ENCODE peak calls at places on chromosomes 1 and 21, in five cellular contexts. One of them, this sample, is unnamed.

GRCh38 chr1:65630855-65631254 is 161.8 kb upstream of the PDE4B start:
- DNase-seq in H1: no peak
- DNase-seq in Peyer's patch: no peak
- DNase-seq in brain microvascular endothelial cell: peak
- DNase-seq in CD4-positive, alpha-beta memory T cell: no peak
- DNase-seq in this sample: no peak

GRCh38 chr21:45366931-45367401 is 38.0 kb upstream of the COL18A1 start:
- DNase-seq in CD4-positive, alpha-beta memory T cell: no peak
- DNase-seq in brain microvascular endothelial cell: peak
- DNase-seq in H1: no peak
- DNase-seq in Peyer's patch: peak
- DNase-seq in this sample: no peak

GRCh38 chr1:23366598-23366997 is 3.0 kb downstream of the ZNF436 start:
- DNase-seq in Peyer's patch: no peak
- DNase-seq in CD4-positive, alpha-beta memory T cell: no peak
- DNase-seq in brain microvascular endothelial cell: no peak
- DNase-seq in H1: no peak
- DNase-seq in this sample: no peak

GRCh38 chr1:207672525-207673130 is 27.7 kb downstream of the CR1L start:
- DNase-seq in brain microvascular endothelial cell: peak
- DNase-seq in H1: peak
- DNase-seq in CD4-positive, alpha-beta memory T cell: no peak
- DNase-seq in Peyer's patch: peak
- DNase-seq in this sample: peak

GRCh38 chr1:81126989-81127571 is 673.7 kb upstream of the ADGRL2 start:
- DNase-seq in brain microvascular endothelial cell: peak
- DNase-seq in Peyer's patch: no peak
- DNase-seq in CD4-positive, alpha-beta memory T cell: no peak
- DNase-seq in H1: no peak
- DNase-seq in this sample: no peak

GRCh38 chr1:29121516-29121937 is 2.2 kb downstream of the TMEM200B start:
- DNase-seq in brain microvascular endothelial cell: no peak
- DNase-seq in CD4-positive, alpha-beta memory T cell: no peak
- DNase-seq in H1: no peak
- DNase-seq in Peyer's patch: no peak
- DNase-seq in this sample: no peak

GRCh38 chr1:71413441-71414170 is 332.8 kb upstream of the ZRANB2 start:
- DNase-seq in Peyer's patch: no peak
- DNase-seq in H1: no peak
- DNase-seq in brain microvascular endothelial cell: no peak
- DNase-seq in CD4-positive, alpha-beta memory T cell: no peak
- DNase-seq in this sample: no peak

GRCh38 chr1:215682232-215682631 is 115.1 kb downstream of the KCTD3 start:
- DNase-seq in Peyer's patch: no peak
- DNase-seq in brain microvascular endothelial cell: no peak
- DNase-seq in H1: no peak
- DNase-seq in CD4-positive, alpha-beta memory T cell: no peak
- DNase-seq in this sample: no peak

GRCh38 chr1:111847519-111847918 is 91.8 kb downstream of the DDX20 start:
- DNase-seq in H1: no peak
- DNase-seq in Peyer's patch: no peak
- DNase-seq in brain microvascular endothelial cell: no peak
- DNase-seq in CD4-positive, alpha-beta memory T cell: no peak
- DNase-seq in this sample: no peak

GRCh38 chr1:12102066-12102465 is 39.0 kb downstream of the TNFRSF8 start:
- DNase-seq in CD4-positive, alpha-beta memory T cell: no peak
- DNase-seq in H1: no peak
- DNase-seq in Peyer's patch: no peak
- DNase-seq in brain microvascular endothelial cell: no peak
- DNase-seq in this sample: no peak

GRCh38 chr1:53590581-53591515 is 131.6 kb downstream of the DMRTB1 start:
- DNase-seq in CD4-positive, alpha-beta memory T cell: no peak
- DNase-seq in brain microvascular endothelial cell: no peak
- DNase-seq in Peyer's patch: no peak
- DNase-seq in H1: no peak
- DNase-seq in this sample: no peak

GRCh38 chr1:225767591-225768540 is 9.8 kb upstream of the SRP9 start:
- DNase-seq in H1: no peak
- DNase-seq in Peyer's patch: peak
- DNase-seq in CD4-positive, alpha-beta memory T cell: no peak
- DNase-seq in brain microvascular endothelial cell: no peak
- DNase-seq in this sample: no peak

GRCh38 chr1:151710187-151710586 is 6.4 kb downstream of the CELF3 start:
- DNase-seq in H1: no peak
- DNase-seq in Peyer's patch: no peak
- DNase-seq in brain microvascular endothelial cell: peak
- DNase-seq in CD4-positive, alpha-beta memory T cell: peak
- DNase-seq in this sample: no peak

GRCh38 chr1:222777977-222778376 is 36.9 kb upstream of the DISP1 start:
- DNase-seq in Peyer's patch: no peak
- DNase-seq in H1: no peak
- DNase-seq in CD4-positive, alpha-beta memory T cell: no peak
- DNase-seq in brain microvascular endothelial cell: no peak
- DNase-seq in this sample: no peak

GRCh38 chr21:31196724-31197123 is 147.3 kb downstream of the TIAM1 start:
- DNase-seq in H1: no peak
- DNase-seq in CD4-positive, alpha-beta memory T cell: no peak
- DNase-seq in Peyer's patch: no peak
- DNase-seq in brain microvascular endothelial cell: no peak
- DNase-seq in this sample: no peak

DNA sequence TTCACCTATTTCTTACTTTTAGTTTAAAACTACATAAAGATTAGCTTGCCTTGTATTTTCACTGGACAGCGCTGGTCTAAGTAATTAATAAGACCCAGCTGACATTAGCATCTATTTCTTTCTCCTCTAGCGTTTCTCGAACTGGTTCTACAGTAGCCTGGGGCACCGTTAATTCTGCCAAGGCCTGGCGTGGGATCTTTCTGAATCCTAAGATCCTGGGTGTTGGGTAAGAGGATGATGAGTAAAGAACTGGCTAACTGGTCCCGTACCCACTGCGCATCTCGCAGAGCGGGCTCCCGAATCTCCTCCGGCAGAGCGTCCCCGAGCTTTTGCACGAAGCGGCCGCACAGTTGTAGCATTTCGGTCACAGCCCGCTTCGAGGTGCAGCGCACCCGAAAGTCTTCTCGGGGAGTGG is 309 bp downstream of the NSL1 start:
- DNase-seq in H1: no peak
- DNase-seq in brain microvascular endothelial cell: peak
- DNase-seq in CD4-positive, alpha-beta memory T cell: no peak
- DNase-seq in Peyer's patch: no peak
- DNase-seq in this sample: peak
- H3K4me3 ChIP-seq in H1: peak
- H3K4me3 ChIP-seq in brain microvascular endothelial cell: peak
- H3K4me3 ChIP-seq in CD4-positive, alpha-beta memory T cell: peak
- H3K4me3 ChIP-seq in Peyer's patch: peak
- H3K4me3 ChIP-seq in this sample: peak

GRCh38 chr1:234604393-234604725 is 5.6 kb downstream of the IRF2BP2 start:
- DNase-seq in CD4-positive, alpha-beta memory T cell: no peak
- DNase-seq in Peyer's patch: no peak
- DNase-seq in brain microvascular endothelial cell: no peak
- DNase-seq in H1: no peak
- DNase-seq in this sample: no peak
- H3K4me3 ChIP-seq in CD4-positive, alpha-beta memory T cell: peak
- H3K4me3 ChIP-seq in Peyer's patch: peak
- H3K4me3 ChIP-seq in brain microvascular endothelial cell: peak
- H3K4me3 ChIP-seq in H1: no peak
- H3K4me3 ChIP-seq in this sample: peak

GRCh38 chr1:8217809-8218208 is 100.1 kb upstream of the SLC45A1 start:
- DNase-seq in Peyer's patch: no peak
- DNase-seq in H1: no peak
- DNase-seq in brain microvascular endothelial cell: no peak
- DNase-seq in CD4-positive, alpha-beta memory T cell: no peak
- DNase-seq in this sample: no peak
- H3K4me3 ChIP-seq in Peyer's patch: peak
- H3K4me3 ChIP-seq in H1: peak
- H3K4me3 ChIP-seq in brain microvascular endothelial cell: peak
- H3K4me3 ChIP-seq in CD4-positive, alpha-beta memory T cell: no peak
- H3K4me3 ChIP-seq in this sample: no peak

DNA sequence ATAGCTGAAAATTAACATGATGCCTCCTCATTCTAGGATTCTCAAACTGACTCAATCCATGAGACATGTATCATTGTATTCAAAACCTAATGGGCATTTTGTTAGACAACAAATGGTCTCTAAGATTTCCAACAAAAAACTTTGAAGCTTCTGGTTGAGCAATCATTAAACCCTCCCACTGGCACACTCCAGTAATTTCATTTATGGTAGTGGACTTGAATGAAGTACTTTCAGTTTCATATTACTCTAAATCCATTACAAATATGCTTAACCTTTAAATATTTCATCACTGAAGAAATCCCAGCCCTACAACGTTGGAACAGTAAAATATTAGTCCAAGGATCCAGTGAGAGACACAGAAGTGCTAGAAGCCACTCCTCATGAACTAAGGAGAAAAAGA is 43.5 kb downstream of the GBP6 start:
- DNase-seq in Peyer's patch: no peak
- DNase-seq in CD4-positive, alpha-beta memory T cell: no peak
- DNase-seq in brain microvascular endothelial cell: no peak
- DNase-seq in H1: no peak
- DNase-seq in this sample: no peak
- H3K4me3 ChIP-seq in Peyer's patch: peak
- H3K4me3 ChIP-seq in CD4-positive, alpha-beta memory T cell: peak
- H3K4me3 ChIP-seq in brain microvascular endothelial cell: no peak
- H3K4me3 ChIP-seq in H1: no peak
- H3K4me3 ChIP-seq in this sample: no peak

DNA sequence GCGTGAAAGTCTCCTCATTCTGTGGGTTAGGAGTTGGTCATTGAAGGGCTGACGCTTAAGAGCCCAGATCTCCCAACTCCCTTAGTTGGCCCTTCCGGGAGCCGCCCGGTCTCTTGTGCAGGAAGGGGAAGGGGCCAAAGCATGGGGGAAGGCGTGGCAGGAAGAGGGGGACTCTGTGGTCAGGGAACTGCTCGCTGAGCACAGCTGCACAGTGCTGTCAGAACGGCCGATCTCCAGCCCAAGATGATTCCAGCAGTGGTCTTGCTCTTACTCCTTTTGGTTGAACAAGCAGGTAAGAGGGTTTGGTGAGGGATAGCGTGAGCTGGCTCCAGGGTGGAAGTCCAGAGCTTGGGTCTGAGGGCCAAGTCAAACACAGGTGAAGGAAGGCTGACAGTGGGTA is at the start of gene FCER1G:
- DNase-seq in Peyer's patch: peak
- DNase-seq in H1: no peak
- DNase-seq in CD4-positive, alpha-beta memory T cell: no peak
- DNase-seq in brain microvascular endothelial cell: no peak
- DNase-seq in this sample: no peak
- H3K4me3 ChIP-seq in Peyer's patch: no peak
- H3K4me3 ChIP-seq in H1: no peak
- H3K4me3 ChIP-seq in CD4-positive, alpha-beta memory T cell: no peak
- H3K4me3 ChIP-seq in brain microvascular endothelial cell: no peak
- H3K4me3 ChIP-seq in this sample: no peak

DNA sequence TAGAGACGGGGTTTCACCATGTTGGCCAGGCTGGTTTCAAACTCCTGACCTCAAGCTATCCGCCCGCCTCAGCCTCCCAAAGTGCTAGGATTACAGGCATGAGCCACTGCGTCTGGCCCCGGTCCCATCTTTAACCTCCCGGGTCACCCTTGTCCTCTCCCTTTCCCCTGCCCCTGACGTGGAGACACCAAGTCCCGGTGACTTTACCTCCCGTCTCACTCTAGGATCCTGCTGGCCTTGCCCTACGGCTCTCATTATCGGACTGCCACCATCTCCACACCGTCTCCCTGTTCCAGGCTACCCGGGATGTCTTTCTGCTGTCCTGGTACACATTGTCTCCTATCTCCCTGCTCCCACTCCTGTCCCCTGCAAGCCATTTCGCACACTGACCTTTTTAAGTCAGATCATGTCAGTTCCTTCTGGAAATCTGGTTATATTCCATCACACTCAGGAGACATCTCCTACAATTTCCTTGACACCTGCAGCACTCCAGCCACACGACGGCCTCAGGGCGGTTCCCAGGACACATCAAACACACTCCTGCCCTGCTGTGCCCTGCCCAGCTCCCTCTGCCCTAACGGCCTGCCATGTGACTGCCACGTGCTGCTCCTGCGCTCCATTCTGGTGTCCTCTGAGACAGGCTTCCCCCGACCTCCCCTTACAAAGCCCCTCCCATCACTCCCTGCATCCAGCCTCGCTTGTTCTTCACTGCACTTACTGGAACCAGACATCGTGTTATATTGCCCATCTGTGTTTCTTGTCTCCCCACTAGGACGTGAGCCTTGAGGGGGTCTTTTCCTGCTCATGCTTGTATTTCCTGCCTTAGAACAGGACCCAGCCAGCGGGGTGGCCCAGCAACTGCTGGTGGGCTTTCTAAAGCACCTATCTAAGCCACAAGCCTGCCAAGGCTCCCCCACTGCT is 32.7 kb downstream of the TTC39A start:
- DNase-seq in CD4-positive, alpha-beta memory T cell: no peak
- DNase-seq in H1: no peak
- DNase-seq in Peyer's patch: peak
- DNase-seq in brain microvascular endothelial cell: no peak
- DNase-seq in this sample: no peak
- H3K4me3 ChIP-seq in CD4-positive, alpha-beta memory T cell: no peak
- H3K4me3 ChIP-seq in H1: no peak
- H3K4me3 ChIP-seq in Peyer's patch: peak
- H3K4me3 ChIP-seq in brain microvascular endothelial cell: no peak
- H3K4me3 ChIP-seq in this sample: peak

This sample was measured in Jurkat, Clone E6-1.